ENCODE peak calls at places on chromosomes 6 and 20, in four cellular contexts. One of them, this sample, is unnamed. For H3K27me3, the result is how much of the 10 kb centered on the place peaks cover.

GRCh38 chr6:166258854-166259276 is 49.3 kb downstream of the PRR18 start:
- DNase-seq in HepG2: no peak
- DNase-seq in GM12878: no peak
- DNase-seq in H1: no peak
- DNase-seq in this sample: no peak

GRCh38 chr6:53717571-53717970 is 52.0 kb upstream of the KLHL31 start:
- DNase-seq in GM12878: no peak
- DNase-seq in HepG2: no peak
- DNase-seq in H1: no peak
- DNase-seq in this sample: no peak

GRCh38 chr20:43855803-43856202 is 58.8 kb upstream of the TOX2 start:
- DNase-seq in H1: no peak
- DNase-seq in GM12878: no peak
- DNase-seq in HepG2: no peak
- DNase-seq in this sample: no peak

GRCh38 chr6:11398451-11399326 is 138.9 kb upstream of the TMEM170B start:
- DNase-seq in H1: no peak
- DNase-seq in GM12878: no peak
- DNase-seq in HepG2: peak
- DNase-seq in this sample: no peak

GRCh38 chr6:35590622-35591066 is 77.9 kb upstream of the TULP1 start:
- DNase-seq in GM12878: no peak
- DNase-seq in HepG2: no peak
- DNase-seq in H1: no peak
- DNase-seq in this sample: no peak

GRCh38 chr6:14441371-14441781 is 323.8 kb downstream of the CD83 start:
- DNase-seq in H1: no peak
- DNase-seq in GM12878: no peak
- DNase-seq in HepG2: no peak
- DNase-seq in this sample: no peak

GRCh38 chr20:50107086-50107645 is 5.8 kb downstream of the UBE2V1 start:
- DNase-seq in HepG2: no peak
- DNase-seq in GM12878: no peak
- DNase-seq in H1: no peak
- DNase-seq in this sample: no peak

GRCh38 chr6:134589512-134589911 is 271.6 kb upstream of the SGK1 start:
- DNase-seq in GM12878: no peak
- DNase-seq in HepG2: no peak
- DNase-seq in H1: peak
- DNase-seq in this sample: peak

GRCh38 chr20:19256085-19256484 is 43.6 kb downstream of the SLC24A3 start:
- DNase-seq in HepG2: no peak
- DNase-seq in H1: no peak
- DNase-seq in GM12878: no peak
- DNase-seq in this sample: no peak

GRCh38 chr20:10671850-10672578 is 1.8 kb downstream of the JAG1 start:
- DNase-seq in H1: no peak
- DNase-seq in HepG2: no peak
- DNase-seq in GM12878: no peak
- DNase-seq in this sample: peak

GRCh38 chr20:47156431-47156841 is 200.1 kb downstream of the ZMYND8 start:
- DNase-seq in H1: no peak
- DNase-seq in HepG2: no peak
- DNase-seq in GM12878: no peak
- DNase-seq in this sample: no peak

GRCh38 chr20:1150218-1150617 is 31.8 kb downstream of the PSMF1 start:
- DNase-seq in GM12878: no peak
- DNase-seq in HepG2: peak
- DNase-seq in H1: no peak
- DNase-seq in this sample: no peak

GRCh38 chr20:1657556-1658334 is at the start of gene SIRPG:
- DNase-seq in H1: no peak
- DNase-seq in GM12878: no peak
- DNase-seq in HepG2: no peak
- DNase-seq in this sample: no peak

GRCh38 chr20:19981091-19981490 is 36.1 kb upstream of the NAA20 start:
- DNase-seq in HepG2: no peak
- DNase-seq in H1: no peak
- DNase-seq in GM12878: no peak
- DNase-seq in this sample: no peak

GRCh38 chr6:125375013-125375412 is 73.2 kb upstream of the HDDC2 start:
- DNase-seq in HepG2: no peak
- DNase-seq in H1: no peak
- DNase-seq in GM12878: no peak
- DNase-seq in this sample: no peak

GRCh38 chr20:10807013-10807412 is 133.2 kb upstream of the JAG1 start:
- DNase-seq in GM12878: no peak
- DNase-seq in HepG2: no peak
- DNase-seq in H1: no peak
- DNase-seq in this sample: peak

GRCh38 chr6:43723737-43724295 is 36.2 kb upstream of the MRPS18A start:
- DNase-seq in HepG2: peak
- DNase-seq in H1: peak
- DNase-seq in GM12878: no peak
- DNase-seq in this sample: peak

GRCh38 chr6:63458480-63459115 is 113.7 kb upstream of the LOC128125822 start:
- DNase-seq in H1: no peak
- DNase-seq in HepG2: peak
- DNase-seq in GM12878: peak
- DNase-seq in this sample: no peak

GRCh38 chr6:144094731-144095133 is 641 bp downstream of the SF3B5 start:
- DNase-seq in H1: no peak
- DNase-seq in GM12878: no peak
- DNase-seq in HepG2: no peak
- DNase-seq in this sample: no peak

GRCh38 chr6:3283241-3283640 is 24.5 kb downstream of the PSMG4 start:
- DNase-seq in H1: no peak
- DNase-seq in GM12878: no peak
- DNase-seq in HepG2: no peak
- DNase-seq in this sample: no peak

GRCh38 chr6:1365701-1366100 is 23.7 kb upstream of the FOXF2 start:
- DNase-seq in GM12878: no peak
- DNase-seq in HepG2: no peak
- DNase-seq in H1: no peak
- DNase-seq in this sample: no peak

GRCh38 chr6:166228839-166229528 is 61.3 kb upstream of the TBXT start:
- DNase-seq in GM12878: no peak
- DNase-seq in HepG2: no peak
- DNase-seq in H1: no peak
- DNase-seq in this sample: peak

GRCh38 chr20:63696311-63696627 is 183 bp upstream of the TNFRSF6B start:
- DNase-seq in GM12878: no peak
- DNase-seq in HepG2: no peak
- DNase-seq in H1: peak
- DNase-seq in this sample: peak

GRCh38 chr20:2341336-2341735 is 39.4 kb upstream of the TGM6 start:
- DNase-seq in GM12878: no peak
- DNase-seq in H1: no peak
- DNase-seq in HepG2: no peak
- DNase-seq in this sample: no peak

GRCh38 chr6:24520929-24521546 is 26.3 kb downstream of the ALDH5A1 start:
- DNase-seq in H1: peak
- DNase-seq in GM12878: no peak
- DNase-seq in HepG2: peak
- DNase-seq in this sample: peak

GRCh38 chr20:44442298-44443070 is 33.2 kb upstream of the TTPAL start:
- DNase-seq in HepG2: no peak
- DNase-seq in H1: no peak
- DNase-seq in GM12878: no peak
- DNase-seq in this sample: no peak

GRCh38 chr6:11414564-11414963 is 123.0 kb upstream of the TMEM170B start:
- DNase-seq in GM12878: peak
- DNase-seq in H1: no peak
- DNase-seq in HepG2: peak
- DNase-seq in this sample: peak

GRCh38 chr6:154461348-154461747 is 49.1 kb downstream of the CNKSR3 start:
- DNase-seq in GM12878: no peak
- DNase-seq in H1: no peak
- DNase-seq in HepG2: no peak
- DNase-seq in this sample: no peak

GRCh38 chr20:19431906-19432305 is 219.5 kb downstream of the SLC24A3 start:
- DNase-seq in H1: no peak
- DNase-seq in GM12878: no peak
- DNase-seq in HepG2: no peak
- DNase-seq in this sample: no peak

DNA sequence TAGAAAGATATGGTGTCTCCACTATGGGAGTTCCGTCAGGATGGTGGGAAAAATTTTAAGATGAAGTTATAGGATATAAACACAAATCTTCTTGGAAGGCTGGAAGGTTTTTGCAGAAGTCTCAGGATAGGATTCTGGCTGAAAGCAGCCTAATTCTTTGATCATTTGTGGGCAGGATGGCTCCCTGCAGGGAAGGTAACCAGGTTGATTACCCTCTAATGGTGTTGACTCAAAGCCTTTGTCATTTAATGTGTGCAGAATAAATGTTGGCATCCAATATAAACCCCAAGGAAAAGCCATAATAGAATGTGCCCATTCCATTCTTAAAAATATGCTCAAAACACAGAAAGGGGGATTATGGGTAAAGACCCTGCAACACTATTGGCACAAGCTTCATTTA is 204.3 kb downstream of the EPM2A start:
- DNase-seq in GM12878: no peak
- DNase-seq in H1: no peak
- DNase-seq in HepG2: no peak
- DNase-seq in this sample: peak
- H3K27me3 ChIP-seq in GM12878: under half
- H3K27me3 ChIP-seq in H1: half or more
- H3K27me3 ChIP-seq in HepG2: under half
- H3K27me3 ChIP-seq in this sample: half or more

GRCh38 chr6:150739711-150740349 is 125.7 kb upstream of the MTHFD1L start:
- DNase-seq in HepG2: no peak
- DNase-seq in GM12878: no peak
- DNase-seq in H1: no peak
- DNase-seq in this sample: no peak
- TF ChIP-seq CREB1 in HepG2: no peak
- TF ChIP-seq CREB1 in GM12878: no peak
- TF ChIP-seq CREB1 in H1: no peak
- TF ChIP-seq CREB1 in this sample: no peak

GRCh38 chr6:130376921-130377320 is 11.1 kb downstream of the TMEM200A start:
- DNase-seq in HepG2: no peak
- DNase-seq in H1: no peak
- DNase-seq in GM12878: no peak
- DNase-seq in this sample: no peak

GRCh38 chr6:130372786-130373185 is 7.0 kb downstream of the TMEM200A start:
- DNase-seq in GM12878: no peak
- DNase-seq in HepG2: no peak
- DNase-seq in H1: no peak
- DNase-seq in this sample: no peak

GRCh38 chr6:130371921-130372320 is 6.1 kb downstream of the TMEM200A start:
- DNase-seq in HepG2: no peak
- DNase-seq in GM12878: no peak
- DNase-seq in H1: no peak
- DNase-seq in this sample: no peak

GRCh38 chr6:130377371-130377770 is 11.6 kb downstream of the TMEM200A start:
- DNase-seq in GM12878: no peak
- DNase-seq in HepG2: no peak
- DNase-seq in H1: no peak
- DNase-seq in this sample: no peak

DNA sequence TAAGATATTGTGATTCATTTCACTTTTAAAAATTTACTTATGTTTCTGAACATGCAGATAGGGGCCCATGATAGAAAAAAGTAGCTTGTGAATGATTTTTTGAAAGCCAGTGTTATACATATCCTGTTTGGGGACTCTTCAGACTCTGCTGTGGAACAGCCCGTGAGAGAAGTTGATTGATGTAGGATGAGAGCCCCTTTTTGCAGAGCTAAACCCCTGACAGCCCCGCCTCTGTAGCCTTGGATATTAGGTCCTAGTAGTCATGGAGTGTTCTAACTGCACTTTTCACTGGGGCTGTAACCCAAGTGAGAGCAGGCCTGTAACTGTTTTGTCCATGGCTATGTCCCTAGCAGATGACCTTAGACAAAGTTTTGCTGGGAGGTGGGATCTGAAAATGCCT is 8.2 kb downstream of the TMEM200A start:
- DNase-seq in HepG2: no peak
- DNase-seq in GM12878: no peak
- DNase-seq in H1: no peak
- DNase-seq in this sample: peak
- H3K27me3 ChIP-seq in HepG2: under half
- H3K27me3 ChIP-seq in GM12878: under half
- H3K27me3 ChIP-seq in H1: under half
- H3K27me3 ChIP-seq in this sample: under half

DNA sequence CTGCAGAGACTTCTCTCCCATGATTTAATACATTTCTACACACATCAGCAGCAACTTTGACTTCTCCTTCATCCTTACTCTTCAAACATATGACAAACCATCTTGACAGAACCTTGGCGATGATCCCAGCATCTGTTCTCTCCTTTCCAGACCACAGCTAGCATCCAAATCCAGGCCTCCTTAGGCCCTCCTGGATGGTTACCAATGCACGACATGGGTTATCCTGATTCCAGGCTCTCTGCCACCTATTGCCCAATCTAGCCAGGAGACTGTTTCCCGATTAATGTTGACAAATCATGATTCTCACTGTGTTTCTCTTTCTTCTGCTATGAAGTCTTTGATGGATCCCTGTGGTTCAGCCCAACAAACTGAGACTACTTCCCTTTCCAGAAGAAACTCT is 16.7 kb downstream of the LAMA4 start:
- DNase-seq in H1: no peak
- DNase-seq in GM12878: no peak
- DNase-seq in HepG2: no peak
- DNase-seq in this sample: no peak
- TF ChIP-seq CREB1 in H1: no peak
- TF ChIP-seq CREB1 in GM12878: no peak
- TF ChIP-seq CREB1 in HepG2: no peak
- TF ChIP-seq CREB1 in this sample: no peak

DNA sequence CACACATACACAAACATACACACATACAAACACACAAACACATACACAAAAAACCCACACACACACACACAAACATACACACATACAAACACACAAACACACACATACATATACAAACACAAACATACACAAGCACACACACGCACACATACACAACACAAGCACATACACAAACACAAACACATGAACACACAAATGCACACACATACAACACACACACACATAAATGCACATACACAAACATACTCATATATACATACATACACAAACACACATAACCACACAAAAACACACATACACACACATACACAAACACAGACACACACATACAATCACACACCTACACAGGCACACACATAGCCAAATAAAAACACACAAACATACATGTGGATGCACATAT is 30.3 kb upstream of the THBS2 start:
- DNase-seq in HepG2: no peak
- DNase-seq in GM12878: no peak
- DNase-seq in H1: no peak
- DNase-seq in this sample: no peak
- H3K27me3 ChIP-seq in HepG2: under half
- H3K27me3 ChIP-seq in GM12878: under half
- H3K27me3 ChIP-seq in H1: under half
- H3K27me3 ChIP-seq in this sample: under half

GRCh38 chr20:48273843-48274242 is 488.6 kb upstream of the SULF2 start:
- DNase-seq in GM12878: no peak
- DNase-seq in H1: no peak
- DNase-seq in HepG2: no peak
- DNase-seq in this sample: no peak
- TF ChIP-seq CREB1 in GM12878: no peak
- TF ChIP-seq CREB1 in H1: no peak
- TF ChIP-seq CREB1 in HepG2: no peak
- TF ChIP-seq CREB1 in this sample: no peak

This sample was measured in GM23338.